ENCODE peak calls at places on chromosomes 4 and X, in seven cellular contexts. One of them, this sample, is unnamed.
A peak's percentile ranks its signal among the peaks of the same experiment; 100 is the strongest.

GRCh38 chr4:110164251-110164650 is 34.2 kb downstream of the ELOVL6 start:
- DNase-seq in breast epithelium: no peak
- DNase-seq in AG04450: no peak
- DNase-seq in GM06990: no peak
- DNase-seq in psoas muscle: no peak
- DNase-seq in uterus: no peak
- DNase-seq in lower lobe of right lung: no peak
- DNase-seq in this sample: no peak

GRCh38 chrX:137988470-137988869 is 422.5 kb downstream of the ZIC3 start:
- DNase-seq in breast epithelium: no peak
- DNase-seq in AG04450: no peak
- DNase-seq in GM06990: no peak
- DNase-seq in psoas muscle: no peak
- DNase-seq in uterus: no peak
- DNase-seq in lower lobe of right lung: no peak
- DNase-seq in this sample: no peak

GRCh38 chrX:129737921-129738320 is 858 bp upstream of the XPNPEP2 start:
- DNase-seq in breast epithelium: no peak
- DNase-seq in AG04450: no peak
- DNase-seq in GM06990: no peak
- DNase-seq in psoas muscle: no peak
- DNase-seq in uterus: no peak
- DNase-seq in lower lobe of right lung: no peak
- DNase-seq in this sample: no peak

GRCh38 chrX:122269243-122269781 is 914.8 kb upstream of the GRIA3 start:
- DNase-seq in breast epithelium: no peak
- DNase-seq in AG04450: no peak
- DNase-seq in GM06990: no peak
- DNase-seq in psoas muscle: no peak
- DNase-seq in uterus: no peak
- DNase-seq in lower lobe of right lung: no peak
- DNase-seq in this sample: no peak

GRCh38 chrX:24235084-24235710 is 78.7 kb downstream of the SUPT20HL2 start:
- DNase-seq in breast epithelium: no peak
- DNase-seq in AG04450: no peak
- DNase-seq in GM06990: no peak
- DNase-seq in psoas muscle: no peak
- DNase-seq in uterus: no peak
- DNase-seq in lower lobe of right lung: no peak
- DNase-seq in this sample: no peak

GRCh38 chr4:17580969-17581368 is 4.0 kb downstream of the LAP3 start:
- DNase-seq in breast epithelium: no peak
- DNase-seq in AG04450: peak; percentile 36
- DNase-seq in GM06990: no peak
- DNase-seq in psoas muscle: no peak
- DNase-seq in uterus: no peak
- DNase-seq in lower lobe of right lung: no peak
- DNase-seq in this sample: no peak

GRCh38 chrX:112868586-112868985 is 28.0 kb upstream of the AMOT start:
- DNase-seq in breast epithelium: no peak
- DNase-seq in AG04450: no peak
- DNase-seq in GM06990: no peak
- DNase-seq in psoas muscle: no peak
- DNase-seq in uterus: no peak
- DNase-seq in lower lobe of right lung: no peak
- DNase-seq in this sample: no peak

GRCh38 chrX:108270739-108271396 is 167.4 kb downstream of the COL4A6 start:
- DNase-seq in breast epithelium: no peak
- DNase-seq in AG04450: no peak
- DNase-seq in GM06990: no peak
- DNase-seq in psoas muscle: no peak
- DNase-seq in uterus: no peak
- DNase-seq in lower lobe of right lung: no peak
- DNase-seq in this sample: no peak

GRCh38 chr4:169774466-169775445 is 17.0 kb upstream of the HPF1 start:
- DNase-seq in breast epithelium: no peak
- DNase-seq in AG04450: no peak
- DNase-seq in GM06990: peak; percentile 35
- DNase-seq in psoas muscle: peak; percentile 49
- DNase-seq in uterus: no peak
- DNase-seq in lower lobe of right lung: no peak
- DNase-seq in this sample: no peak
- H3K4me3 ChIP-seq in breast epithelium: peak overlapping the region; percentile 6
- H3K4me3 ChIP-seq in AG04450: peak overlapping the region; percentile 7
- H3K4me3 ChIP-seq in GM06990: no peak overlapping the region
- H3K4me3 ChIP-seq in psoas muscle: peak overlapping the region; percentile 38
- H3K4me3 ChIP-seq in uterus: no peak overlapping the region
- H3K4me3 ChIP-seq in lower lobe of right lung: peak overlapping the region; percentile 21
- H3K4me3 ChIP-seq in this sample: no peak overlapping the region

GRCh38 chrX:12885508-12885907 is 18.6 kb downstream of the TLR7 start:
- DNase-seq in breast epithelium: no peak
- DNase-seq in AG04450: no peak
- DNase-seq in GM06990: no peak
- DNase-seq in psoas muscle: no peak
- DNase-seq in uterus: no peak
- DNase-seq in lower lobe of right lung: no peak
- DNase-seq in this sample: no peak

GRCh38 chrX:12887141-12887540 is 19.3 kb upstream of the TLR8 start:
- DNase-seq in breast epithelium: no peak
- DNase-seq in AG04450: no peak
- DNase-seq in GM06990: no peak
- DNase-seq in psoas muscle: no peak
- DNase-seq in uterus: no peak
- DNase-seq in lower lobe of right lung: no peak
- DNase-seq in this sample: no peak

GRCh38 chrX:12887767-12888166 is 18.7 kb upstream of the TLR8 start:
- DNase-seq in breast epithelium: no peak
- DNase-seq in AG04450: no peak
- DNase-seq in GM06990: no peak
- DNase-seq in psoas muscle: no peak
- DNase-seq in uterus: no peak
- DNase-seq in lower lobe of right lung: no peak
- DNase-seq in this sample: no peak

GRCh38 chrX:12890467-12890866 is 16.0 kb upstream of the TLR8 start:
- DNase-seq in breast epithelium: no peak
- DNase-seq in AG04450: no peak
- DNase-seq in GM06990: peak; percentile 66
- DNase-seq in psoas muscle: no peak
- DNase-seq in uterus: no peak
- DNase-seq in lower lobe of right lung: no peak
- DNase-seq in this sample: no peak

DNA sequence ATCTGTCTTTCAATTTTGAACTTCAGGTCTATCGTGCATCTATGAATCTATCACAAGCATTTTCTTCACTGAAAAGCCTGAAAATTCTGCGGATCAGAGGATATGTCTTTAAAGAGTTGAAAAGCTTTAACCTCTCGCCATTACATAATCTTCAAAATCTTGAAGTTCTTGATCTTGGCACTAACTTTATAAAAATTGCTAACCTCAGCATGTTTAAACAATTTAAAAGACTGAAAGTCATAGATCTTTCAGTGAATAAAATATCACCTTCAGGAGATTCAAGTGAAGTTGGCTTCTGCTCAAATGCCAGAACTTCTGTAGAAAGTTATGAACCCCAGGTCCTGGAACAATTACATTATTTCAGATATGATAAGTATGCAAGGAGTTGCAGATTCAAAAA is 19.7 kb downstream of the TLR7 start:
- DNase-seq in breast epithelium: no peak
- DNase-seq in AG04450: no peak
- DNase-seq in GM06990: no peak
- DNase-seq in psoas muscle: no peak
- DNase-seq in uterus: no peak
- DNase-seq in lower lobe of right lung: no peak
- DNase-seq in this sample: no peak
- H3K27me3 ChIP-seq in breast epithelium: peaks cover 55% of the 10 kb centered on the region
- H3K27me3 ChIP-seq in AG04450: no peaks in the 10 kb centered on the region
- H3K27me3 ChIP-seq in GM06990: no peaks in the 10 kb centered on the region
- H3K27me3 ChIP-seq in psoas muscle: no peaks in the 10 kb centered on the region
- H3K27me3 ChIP-seq in uterus: no peaks in the 10 kb centered on the region
- H3K27me3 ChIP-seq in lower lobe of right lung: no peaks in the 10 kb centered on the region
- H3K27me3 ChIP-seq in this sample: no peaks in the 10 kb centered on the region

GRCh38 chr4:87006531-87007344 is 71.9 kb downstream of the AFF1 start:
- DNase-seq in breast epithelium: peak; percentile 87
- DNase-seq in AG04450: peak; percentile 87
- DNase-seq in GM06990: peak; percentile 97
- DNase-seq in psoas muscle: peak; percentile 97
- DNase-seq in uterus: peak; percentile 90
- DNase-seq in lower lobe of right lung: peak; percentile 97
- DNase-seq in this sample: peak; percentile 96
- TF ChIP-seq CTCF in breast epithelium: peak; percentile 21
- TF ChIP-seq CTCF in AG04450: peak; percentile 53
- TF ChIP-seq CTCF in GM06990: peak; percentile 26
- TF ChIP-seq CTCF in psoas muscle: peak; percentile 39
- TF ChIP-seq CTCF in uterus: peak; percentile 12
- TF ChIP-seq CTCF in lower lobe of right lung: peak; percentile 38
- TF ChIP-seq CTCF in this sample: peak; percentile 20

GRCh38 chr4:153789741-153790651 is 1.1 kb upstream of the SFRP2 start:
- DNase-seq in breast epithelium: no peak
- DNase-seq in AG04450: no peak
- DNase-seq in GM06990: no peak
- DNase-seq in psoas muscle: no peak
- DNase-seq in uterus: no peak
- DNase-seq in lower lobe of right lung: no peak
- DNase-seq in this sample: no peak

GRCh38 chr4:153787156-153787555 is 1.7 kb downstream of the SFRP2 start:
- DNase-seq in breast epithelium: no peak
- DNase-seq in AG04450: no peak
- DNase-seq in GM06990: no peak
- DNase-seq in psoas muscle: no peak
- DNase-seq in uterus: no peak
- DNase-seq in lower lobe of right lung: no peak
- DNase-seq in this sample: no peak

GRCh38 chr4:153788064-153788418 is 842 bp downstream of the SFRP2 start:
- DNase-seq in breast epithelium: no peak
- DNase-seq in AG04450: no peak
- DNase-seq in GM06990: no peak
- DNase-seq in psoas muscle: no peak
- DNase-seq in uterus: no peak
- DNase-seq in lower lobe of right lung: no peak
- DNase-seq in this sample: no peak

GRCh38 chr4:153790962-153791551 is 2.2 kb upstream of the SFRP2 start:
- DNase-seq in breast epithelium: no peak
- DNase-seq in AG04450: no peak
- DNase-seq in GM06990: peak; percentile 26
- DNase-seq in psoas muscle: peak; percentile 68
- DNase-seq in uterus: peak; percentile 39
- DNase-seq in lower lobe of right lung: peak; percentile 53
- DNase-seq in this sample: peak; percentile 21

DNA sequence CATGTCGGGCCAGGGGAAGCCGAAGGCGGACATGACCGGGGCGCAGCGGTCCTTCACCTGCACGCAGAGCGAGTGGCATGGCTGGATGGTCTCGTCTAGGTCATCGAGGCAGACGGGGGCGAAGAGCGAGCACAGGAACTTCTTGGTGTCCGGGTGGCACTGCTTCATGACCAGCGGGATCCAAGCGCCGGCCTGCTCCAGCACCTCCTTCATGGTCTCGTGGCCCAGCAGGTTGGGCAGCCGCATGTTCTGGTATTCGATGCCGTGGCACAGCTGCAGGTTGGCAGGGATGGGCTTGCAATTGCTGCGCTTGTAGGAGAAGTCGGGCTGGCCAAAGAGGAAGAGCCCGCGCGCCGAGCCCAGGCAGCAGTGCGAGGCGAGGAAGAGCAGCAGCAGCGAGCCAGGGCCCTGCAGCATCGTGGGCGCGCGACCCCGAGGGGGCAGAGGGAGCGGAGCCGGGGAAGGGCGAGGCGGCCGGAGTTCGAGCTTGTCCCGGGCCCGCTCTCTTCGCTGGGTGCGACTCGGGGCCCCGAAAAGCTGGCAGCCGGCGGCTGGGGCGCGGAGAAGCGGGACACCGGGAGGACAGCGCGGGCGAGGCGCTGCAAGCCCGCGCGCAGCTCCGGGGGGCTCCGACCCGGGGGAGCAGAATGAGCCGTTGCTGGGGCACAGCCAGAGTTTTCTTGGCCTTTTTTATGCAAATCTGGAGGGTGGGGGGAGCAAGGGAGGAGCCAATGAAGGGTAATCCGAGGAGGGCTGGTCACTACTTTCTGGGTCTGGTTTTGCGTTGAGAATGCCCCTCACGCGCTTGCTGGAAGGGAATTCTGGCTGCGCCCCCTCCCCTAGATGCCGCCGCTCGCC is at the start of gene SFRP2:
- DNase-seq in breast epithelium: no peak
- DNase-seq in AG04450: no peak
- DNase-seq in GM06990: no peak
- DNase-seq in psoas muscle: peak; percentile 51
- DNase-seq in uterus: no peak
- DNase-seq in lower lobe of right lung: peak; percentile 48
- DNase-seq in this sample: no peak
- H3K4me3 ChIP-seq in breast epithelium: peak within 1 kb of the TSS; percentile 41
- H3K4me3 ChIP-seq in AG04450: no peak within 1 kb of the TSS
- H3K4me3 ChIP-seq in GM06990: no peak within 1 kb of the TSS
- H3K4me3 ChIP-seq in psoas muscle: peak within 1 kb of the TSS; percentile 55
- H3K4me3 ChIP-seq in uterus: no peak within 1 kb of the TSS
- H3K4me3 ChIP-seq in lower lobe of right lung: peak within 1 kb of the TSS; percentile 46
- H3K4me3 ChIP-seq in this sample: no peak within 1 kb of the TSS

GRCh38 chrX:10414872-10415703 is 205.3 kb downstream of the MID1 start:
- DNase-seq in breast epithelium: no peak
- DNase-seq in AG04450: no peak
- DNase-seq in GM06990: no peak
- DNase-seq in psoas muscle: no peak
- DNase-seq in uterus: no peak
- DNase-seq in lower lobe of right lung: no peak
- DNase-seq in this sample: no peak

GRCh38 chrX:10415704-10416001 is 204.7 kb downstream of the MID1 start:
- DNase-seq in breast epithelium: no peak
- DNase-seq in AG04450: peak; percentile 10
- DNase-seq in GM06990: no peak
- DNase-seq in psoas muscle: no peak
- DNase-seq in uterus: no peak
- DNase-seq in lower lobe of right lung: no peak
- DNase-seq in this sample: no peak

GRCh38 chrX:10416424-10416823 is 204.0 kb downstream of the MID1 start:
- DNase-seq in breast epithelium: no peak
- DNase-seq in AG04450: no peak
- DNase-seq in GM06990: no peak
- DNase-seq in psoas muscle: no peak
- DNase-seq in uterus: no peak
- DNase-seq in lower lobe of right lung: no peak
- DNase-seq in this sample: no peak

GRCh38 chrX:10414106-10414824 is 206.1 kb downstream of the MID1 start:
- DNase-seq in breast epithelium: no peak
- DNase-seq in AG04450: no peak
- DNase-seq in GM06990: no peak
- DNase-seq in psoas muscle: no peak
- DNase-seq in uterus: no peak
- DNase-seq in lower lobe of right lung: no peak
- DNase-seq in this sample: no peak
- H3K27me3 ChIP-seq in breast epithelium: peaks cover 3% of the 10 kb centered on the region
- H3K27me3 ChIP-seq in AG04450: no peaks in the 10 kb centered on the region
- H3K27me3 ChIP-seq in GM06990: no peaks in the 10 kb centered on the region
- H3K27me3 ChIP-seq in psoas muscle: no peaks in the 10 kb centered on the region
- H3K27me3 ChIP-seq in uterus: no peaks in the 10 kb centered on the region
- H3K27me3 ChIP-seq in lower lobe of right lung: no peaks in the 10 kb centered on the region
- H3K27me3 ChIP-seq in this sample: no peaks in the 10 kb centered on the region

GRCh38 chr4:41154814-41155177 is 59.5 kb downstream of the APBB2 start:
- DNase-seq in breast epithelium: no peak
- DNase-seq in AG04450: no peak
- DNase-seq in GM06990: no peak
- DNase-seq in psoas muscle: no peak
- DNase-seq in uterus: no peak
- DNase-seq in lower lobe of right lung: no peak
- DNase-seq in this sample: no peak
- TF ChIP-seq CTCF in breast epithelium: no peak
- TF ChIP-seq CTCF in AG04450: no peak
- TF ChIP-seq CTCF in GM06990: no peak
- TF ChIP-seq CTCF in psoas muscle: no peak
- TF ChIP-seq CTCF in uterus: no peak
- TF ChIP-seq CTCF in lower lobe of right lung: no peak
- TF ChIP-seq CTCF in this sample: no peak